ENCODE peak calls at places on chromosomes 6 and 20, in eight cellular contexts. Z, H, S, V, G, X, K and L are unnamed samples. For H3K4me1, the result is how much of the 10 kb centered on the place peaks cover.

GRCh38 chr20:11810316-11811130 is 107.2 kb upstream of the BTBD3 start:
- DNase-seq in V (no peak), Z (no peak), K (no peak), H (no peak), X (no peak), G (no peak), S (peak), L (no peak)

GRCh38 chr6:8059129-8059528 is 5.1 kb downstream of the BLOC1S5 start:
- DNase-seq in Z (no peak), H (no peak), S (no peak), V (no peak), X (no peak), K (no peak), G (peak), L (no peak)

GRCh38 chr6:157227202-157228166 is 95.8 kb downstream of the TMEM242 start:
- DNase-seq in H (no peak), X (no peak), Z (no peak), V (no peak), G (peak), S (no peak), K (no peak), L (no peak)

GRCh38 chr6:122838060-122838780 is 49.2 kb downstream of the SMPDL3A start:
- DNase-seq in Z (no peak), G (peak), V (no peak), K (no peak), S (no peak), X (no peak), H (no peak), L (no peak)

GRCh38 chr6:151170622-151171246 is 69.0 kb upstream of the AKAP12 start:
- DNase-seq in X (no peak), S (no peak), K (no peak), V (no peak), H (no peak), Z (no peak), G (no peak), L (no peak)

GRCh38 chr20:15889924-15890256 is 683.4 kb downstream of the KIF16B start:
- DNase-seq in G (no peak), H (no peak), X (no peak), V (no peak), S (no peak), Z (no peak), K (no peak), L (no peak)

GRCh38 chr6:44667668-44668390 is 280.3 kb downstream of the CDC5L start:
- DNase-seq in Z (no peak), G (peak), H (no peak), X (no peak), K (peak), V (peak), S (peak), L (no peak)

GRCh38 chr20:59207742-59208357 is 44.2 kb downstream of the ZNF831 start:
- DNase-seq in S (peak), V (no peak), H (peak), Z (no peak), K (peak), G (peak), X (peak), L (peak)

GRCh38 chr6:109892451-109893435 is 85.4 kb upstream of the GPR6 start:
- DNase-seq in X (no peak), H (no peak), V (peak), S (no peak), K (no peak), G (peak), Z (peak), L (no peak)

GRCh38 chr20:45470262-45470931 is 844 bp downstream of the WFDC2 start:
- DNase-seq in H (peak), X (peak), S (peak), G (peak), Z (peak), V (peak), K (no peak), L (peak)

GRCh38 chr20:19427913-19428800 is 215.7 kb downstream of the SLC24A3 start:
- DNase-seq in S (no peak), G (no peak), Z (no peak), H (no peak), V (no peak), X (no peak), K (no peak), L (no peak)

GRCh38 chr20:61588356-61589054 is 336.4 kb downstream of the CDH4 start:
- DNase-seq in H (no peak), Z (no peak), S (no peak), K (no peak), X (no peak), G (no peak), V (no peak), L (no peak)

GRCh38 chr20:17228624-17229061 is 1.8 kb downstream of the PCSK2 start:
- DNase-seq in G (peak), S (peak), Z (no peak), X (no peak), V (no peak), H (no peak), K (no peak), L (peak)

GRCh38 chr6:82073484-82073883 is 174.1 kb downstream of the IBTK start:
- DNase-seq in G (no peak), V (no peak), K (no peak), S (peak), Z (no peak), X (no peak), H (no peak), L (no peak)

GRCh38 chr6:52537001-52537753 is 39.7 kb downstream of the TRAM2 start:
- DNase-seq in V (no peak), X (no peak), Z (no peak), G (no peak), K (no peak), S (no peak), H (no peak), L (no peak)

GRCh38 chr6:37259191-37259590 is 1.2 kb upstream of the TMEM217 start:
- DNase-seq in V (no peak), Z (no peak), H (no peak), X (no peak), K (no peak), S (no peak), G (no peak), L (no peak)
- H3K4me1 ChIP-seq in V (under half), Z (under half), H (under half), X (under half), K (under half), S (under half), G (under half), L (under half)

DNA sequence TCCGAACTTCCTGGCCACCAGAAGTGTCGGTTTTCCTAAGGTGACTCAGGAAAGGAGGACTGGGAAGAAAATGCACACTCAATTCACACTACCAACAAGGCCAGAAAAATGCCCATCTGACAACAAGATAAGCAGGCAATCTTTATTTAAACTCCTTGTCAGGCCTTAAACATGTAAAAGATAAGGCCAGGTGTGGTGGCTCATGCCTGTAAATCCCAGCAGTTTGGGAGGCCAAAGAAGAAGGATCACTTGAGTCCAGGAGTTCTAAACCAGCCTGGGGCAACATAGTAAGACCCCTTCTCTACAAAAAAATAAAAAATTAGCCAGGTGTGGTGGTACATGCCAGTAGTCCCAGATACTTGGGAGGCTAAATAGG is 7.6 kb upstream of the ID1 start:
- DNase-seq in S (no peak), K (no peak), H (no peak), G (no peak), Z (no peak), V (no peak), X (no peak), L (no peak)
- H3K27ac ChIP-seq in S (no peak), K (no peak), H (no peak), G (peak), Z (no peak), V (no peak), X (peak), L (no peak)

DNA sequence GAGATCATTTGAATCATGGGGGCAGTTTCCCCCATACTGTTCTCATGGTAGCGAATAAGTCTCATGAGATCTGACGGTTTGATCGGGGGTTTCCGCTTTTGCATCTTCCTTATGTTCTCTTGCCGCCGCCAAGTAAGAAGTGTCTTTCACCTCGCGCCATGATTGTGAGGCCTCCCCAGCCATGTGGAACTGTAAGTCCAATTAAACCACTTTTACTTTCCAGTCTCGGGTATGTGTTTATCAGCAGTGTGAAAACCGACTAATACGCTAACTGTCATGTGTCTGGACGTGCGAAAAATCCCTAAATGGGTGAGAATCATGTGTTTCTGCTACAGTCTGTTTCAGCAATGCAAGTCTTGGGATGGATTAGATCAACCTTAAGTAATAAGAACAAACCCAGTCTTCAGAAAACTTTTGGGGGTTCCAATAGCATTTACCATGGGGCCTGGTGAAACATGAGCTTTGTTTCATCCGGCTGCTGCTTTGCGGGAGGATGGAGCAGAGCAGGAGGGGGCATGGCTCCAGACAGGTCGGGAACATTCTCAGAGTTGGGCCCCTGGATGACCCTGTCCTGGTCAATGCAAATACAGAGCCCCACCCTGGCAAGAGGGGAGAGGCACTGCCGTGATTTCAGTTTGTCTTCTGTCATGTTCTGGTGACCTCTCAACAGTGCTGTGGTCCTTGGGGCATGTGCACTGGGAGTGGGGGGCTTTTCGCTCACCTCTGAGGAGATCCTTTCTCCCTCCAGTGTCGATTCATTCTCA is 41.5 kb downstream of the CTCFL start:
- DNase-seq in H (no peak), K (no peak), G (no peak), X (no peak), Z (no peak), S (no peak), V (no peak), L (no peak)
- H3K4me1 ChIP-seq in H (under half), K (under half), G (under half), X (under half), Z (under half), S (under half), V (under half), L (under half)

GRCh38 chr20:49566401-49566800 is 1.5 kb downstream of the PTGIS start:
- DNase-seq in Z (no peak), S (no peak), K (no peak), H (no peak), X (no peak), V (no peak), G (no peak), L (no peak)

GRCh38 chr20:49567421-49568256 is at the start of gene PTGIS:
- DNase-seq in G (peak), H (peak), K (no peak), V (peak), Z (no peak), X (peak), S (peak), L (peak)

GRCh38 chr20:49570161-49570827 is 2.4 kb upstream of the PTGIS start:
- DNase-seq in V (no peak), S (no peak), H (no peak), K (no peak), X (no peak), Z (no peak), G (no peak), L (no peak)

GRCh38 chr20:49569403-49570115 is 1.6 kb upstream of the PTGIS start:
- DNase-seq in K (no peak), G (no peak), H (no peak), S (peak), Z (no peak), X (no peak), V (no peak), L (no peak)

GRCh38 chr20:49568491-49569151 is 684 bp upstream of the PTGIS start:
- DNase-seq in H (peak), S (peak), V (no peak), Z (no peak), G (peak), K (no peak), X (peak), L (peak)
- H3K27ac ChIP-seq in H (peak), S (peak), V (no peak), Z (peak), G (peak), K (no peak), X (no peak), L (no peak)

GRCh38 chr6:137348777-137349176 is 129.6 kb upstream of the IFNGR1 start:
- DNase-seq in G (no peak), K (no peak), H (no peak), X (no peak), S (no peak), Z (no peak), V (no peak), L (no peak)

GRCh38 chr6:137349856-137350830 is 131.0 kb upstream of the IFNGR1 start:
- DNase-seq in V (no peak), K (no peak), H (no peak), Z (no peak), S (no peak), G (no peak), X (no peak), L (no peak)

GRCh38 chr6:137352859-137353258 is 133.7 kb upstream of the IFNGR1 start:
- DNase-seq in G (no peak), H (no peak), X (no peak), S (no peak), Z (no peak), V (no peak), K (no peak), L (no peak)

GRCh38 chr6:137351890-137352289 is 132.7 kb upstream of the IFNGR1 start:
- DNase-seq in X (no peak), G (no peak), V (no peak), Z (no peak), S (no peak), K (no peak), H (no peak), L (peak)

DNA sequence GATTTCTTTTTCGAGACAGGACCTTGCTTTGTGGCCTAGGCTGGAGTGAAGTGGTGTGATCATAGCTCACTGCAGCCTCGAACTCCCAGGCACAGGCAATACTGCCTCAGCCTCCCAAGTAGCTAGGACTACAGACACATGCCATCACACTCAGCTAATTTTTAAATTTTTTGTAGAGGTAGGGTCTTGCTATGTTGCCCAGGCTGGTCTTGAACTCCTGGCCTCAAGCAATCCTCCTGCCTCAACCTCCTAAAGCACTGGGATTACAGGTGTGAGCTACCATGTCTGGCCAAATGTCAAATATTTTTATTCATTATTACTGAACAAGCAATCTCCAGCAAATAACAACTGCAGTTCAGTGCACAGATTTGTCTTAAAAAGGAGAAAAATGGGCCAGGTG is 131.7 kb upstream of the IFNGR1 start:
- DNase-seq in H (no peak), S (no peak), V (no peak), Z (no peak), X (no peak), K (no peak), G (no peak), L (no peak)
- H3K4me1 ChIP-seq in H (under half), S (under half), V (under half), Z (under half), X (under half), K (under half), G (under half), L (under half)

GRCh38 chr20:49647509-49647908 is 66.2 kb downstream of the B4GALT5 start:
- DNase-seq in S (no peak), G (no peak), Z (no peak), X (no peak), H (no peak), K (no peak), V (no peak), L (no peak)
- H3K27ac ChIP-seq in S (no peak), G (peak), Z (no peak), X (no peak), H (no peak), K (no peak), V (no peak), L (no peak)

GRCh38 chr20:40679119-40679637 is 9.9 kb downstream of the MAFB start:
- DNase-seq in Z (no peak), S (no peak), X (no peak), G (no peak), K (no peak), H (no peak), V (no peak), L (no peak)
- H3K4me1 ChIP-seq in Z (under half), S (under half), X (under half), G (under half), K (under half), H (under half), V (under half), L (under half)

GRCh38 chr6:43013843-43014433 is at the start of the genes KLHDC3 and MEA1:
- DNase-seq in G (peak), S (peak), H (peak), K (peak), V (peak), X (peak), Z (peak), L (peak)

GRCh38 chr6:43016166-43016915 is 2.3 kb downstream of the KLHDC3 start:
- DNase-seq in H (no peak), X (peak), V (no peak), S (peak), Z (no peak), G (no peak), K (no peak), L (no peak)

GRCh38 chr6:43014434-43014909 is 423 bp downstream of the KLHDC3 start:
- DNase-seq in X (no peak), S (no peak), H (no peak), K (no peak), V (no peak), G (no peak), Z (no peak), L (no peak)

GRCh38 chr6:43019152-43019551 is 2.3 kb upstream of the RRP36 start:
- DNase-seq in V (no peak), Z (no peak), H (no peak), S (no peak), G (no peak), X (no peak), K (no peak), L (no peak)

GRCh38 chr6:43016935-43017334 is 2.9 kb downstream of the KLHDC3 start:
- DNase-seq in H (no peak), Z (no peak), V (no peak), G (no peak), X (no peak), S (no peak), K (no peak), L (no peak)
- H3K27ac ChIP-seq in H (no peak), Z (peak), V (no peak), G (no peak), X (peak), S (no peak), K (no peak), L (peak)

DNA sequence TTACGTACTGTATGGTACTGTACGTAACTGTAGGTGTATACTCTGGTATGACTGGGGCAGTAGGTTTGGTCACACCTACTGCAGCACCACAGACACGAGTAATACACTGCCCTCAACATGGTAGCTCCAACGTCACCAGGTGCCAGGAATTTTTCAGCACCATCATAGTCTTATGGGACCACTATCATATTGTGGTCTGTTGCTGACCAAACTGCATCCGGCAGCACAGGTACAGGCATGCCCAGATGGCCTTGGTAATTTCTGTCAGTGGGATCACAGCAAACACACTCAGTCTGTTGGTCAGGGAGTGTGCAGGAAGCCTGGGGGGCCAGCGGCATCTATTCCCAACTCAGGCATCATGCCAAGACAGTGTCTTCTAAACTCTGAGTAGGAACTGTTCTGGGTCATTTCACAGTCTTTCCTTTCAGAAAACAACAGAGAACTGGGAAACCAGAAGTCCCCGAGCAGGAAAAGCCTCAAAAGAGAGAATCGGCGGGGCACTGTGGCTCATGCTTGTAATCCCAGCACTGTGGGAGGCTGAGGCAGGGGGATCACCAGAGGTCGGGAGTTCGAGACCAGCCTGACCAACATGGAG is 5.8 kb downstream of the YTHDF1 start:
- DNase-seq in S (no peak), V (no peak), H (no peak), X (peak), G (no peak), K (no peak), Z (no peak), L (no peak)
- H3K4me1 ChIP-seq in S (under half), V (under half), H (under half), X (under half), G (under half), K (under half), Z (under half), L (under half)